ENCODE peak calls at places on chromosomes 1 and 21, in nine cellular contexts. P is MCF 10A; T is naive thymus-derived CD8-positive, alpha-beta T cell; B is T-helper 2 cell; N is caudate nucleus; F is GM03348; U is stimulated activated CD4-positive, alpha-beta T cell treated with anti-CD3 and anti-CD28 coated beads, Interleukin-1b, Interleukin-23, amount 100 ng/mL, for 48 hours; S is left ventricle myocardium inferior; A is adrenal gland. H is an unnamed sample.

GRCh38 chr1:109530457-109531204 is 9.0 kb upstream of the GPR61 start:
- DNase-seq in N (peak; percentile 33), P (no peak), T (no peak), A (peak; percentile 26), U (no peak), F (no peak), S (no peak), B (no peak), H (no peak)

GRCh38 chr21:45225041-45225740 is 62.5 kb downstream of the POFUT2 start:
- DNase-seq in A (no peak), B (no peak), T (no peak), F (no peak), U (no peak), N (no peak), P (no peak), S (no peak), H (no peak)

GRCh38 chr1:97017895-97018294 is 296.3 kb downstream of the PTBP2 start:
- DNase-seq in A (no peak), U (no peak), S (no peak), B (no peak), T (no peak), F (no peak), N (no peak), P (peak; percentile 11), H (peak; percentile 58)

GRCh38 chr1:78070758-78071157 is 25.0 kb downstream of the GIPC2 start:
- DNase-seq in U (no peak), P (peak; percentile 69), A (peak; percentile 42), F (peak; percentile 63), S (no peak), N (no peak), B (no peak), T (no peak), H (peak; percentile 24)

GRCh38 chr1:175671066-175671465 is 72.3 kb downstream of the TNR start:
- DNase-seq in B (no peak), P (no peak), A (no peak), N (no peak), S (no peak), T (no peak), U (no peak), F (no peak), H (no peak)

GRCh38 chr1:200410566-200410878 is 686 bp upstream of the ZNF281 start:
- DNase-seq in P (peak; percentile 90), S (no peak), U (no peak), T (no peak), A (no peak), F (no peak), N (no peak), B (no peak), H (peak; percentile 43)

GRCh38 chr1:156591432-156592157 is at the start of gene NAXE:
- DNase-seq in S (peak; percentile 74), U (peak; percentile 64), F (peak; percentile 96), N (peak; percentile 75), P (peak; percentile 77), A (peak; percentile 77), T (peak; percentile 74), B (peak; percentile 52), H (peak; percentile 80)

GRCh38 chr1:169849346-169850022 is 44.2 kb downstream of the SCYL3 start:
- DNase-seq in T (no peak), A (no peak), U (no peak), S (no peak), F (no peak), N (no peak), P (no peak), B (no peak), H (no peak)

GRCh38 chr1:153679337-153680119 is 1.0 kb downstream of the NPR1 start:
- DNase-seq in P (no peak), N (no peak), B (no peak), T (no peak), A (no peak), S (peak; percentile 24), F (no peak), U (no peak), H (no peak)